ENCODE peak calls at places on chromosomes 11 and 22, in six cellular contexts. A is CD4-positive, alpha-beta T cell; Z is cardiac muscle cell; S is neural crest cell; N is adrenal gland; J is HFF-Myc. M is an unnamed sample.
A peak's percentile ranks its signal among the peaks of the same experiment; 100 is the strongest.

GRCh38 chr11:10514210-10514609 is 26.8 kb downstream of the RNF141 start:
- DNase-seq in A (no peak), Z (peak; percentile 48), S (no peak), N (no peak), J (no peak), M (no peak)

GRCh38 chr11:125412177-125412496 is 83.9 kb downstream of the FEZ1 start:
- DNase-seq in A (no peak), Z (no peak), S (no peak), N (no peak), J (no peak), M (no peak)

GRCh38 chr11:64787526-64788320 is 9.4 kb upstream of the SF1 start:
- DNase-seq in A (peak; percentile 56), Z (peak; percentile 65), S (peak; percentile 65), N (peak; percentile 64), J (no peak), M (no peak)

GRCh38 chr11:24588075-24588474 is 91.2 kb downstream of the LUZP2 start:
- DNase-seq in A (no peak), Z (peak; percentile 17), S (no peak), N (no peak), J (no peak), M (no peak)

GRCh38 chr11:130427049-130427388 is 1.4 kb downstream of the ADAMTS8 start:
- DNase-seq in A (no peak), Z (no peak), S (no peak), N (no peak), J (no peak), M (no peak)

GRCh38 chr11:19843106-19843505 is 130.5 kb downstream of the NAV2 start:
- DNase-seq in A (no peak), Z (no peak), S (no peak), N (no peak), J (no peak), M (no peak)

GRCh38 chr11:69007978-69008381 is 5.1 kb downstream of the MRGPRF start:
- DNase-seq in A (no peak), Z (peak; percentile 26), S (no peak), N (no peak), J (no peak), M (peak; percentile 22)

GRCh38 chr11:66188580-66188979 is 79.9 kb upstream of the RAB1B start:
- DNase-seq in A (no peak), Z (peak; percentile 70), S (no peak), N (no peak), J (peak; percentile 19), M (no peak)

GRCh38 chr11:116454020-116454645 is 318.7 kb downstream of the BUD13 start:
- DNase-seq in A (no peak), Z (peak; percentile 51), S (peak; percentile 52), N (peak; percentile 27), J (peak; percentile 3), M (no peak)

GRCh38 chr11:44047931-44048431 is at the start of gene ACCSL:
- DNase-seq in A (no peak), Z (no peak), S (no peak), N (no peak), J (no peak), M (no peak)

GRCh38 chr11:84316866-84317560 is 1030.8 kb upstream of the CCDC90B start:
- DNase-seq in A (no peak), Z (peak; percentile 35), S (no peak), N (peak; percentile 68), J (no peak), M (no peak)

GRCh38 chr11:118003021-118003423 is 16.8 kb downstream of the IL10RA start:
- DNase-seq in A (peak; percentile 38), Z (no peak), S (no peak), N (no peak), J (no peak), M (no peak)

GRCh38 chr22:19765477-19766234 is 5.1 kb downstream of the TBX1 start:
- DNase-seq in A (peak; percentile 10), Z (peak; percentile 29), S (no peak), N (peak; percentile 65), J (no peak), M (no peak)

GRCh38 chr11:330307-330693 is 9.6 kb upstream of the IFITM3 start:
- DNase-seq in A (no peak), Z (no peak), S (no peak), N (no peak), J (no peak), M (no peak)

GRCh38 chr11:96390403-96390830 is 604 bp downstream of the JRKL start:
- DNase-seq in A (no peak), Z (peak; percentile 77), S (no peak), N (peak; percentile 17), J (no peak), M (no peak)

GRCh38 chr11:60863550-60864521 is 3.5 kb upstream of the ZP1 start:
- DNase-seq in A (no peak), Z (peak; percentile 37), S (no peak), N (peak; percentile 2), J (no peak), M (no peak)

GRCh38 chr11:2198621-2199365 is 27.2 kb upstream of the TH start:
- DNase-seq in A (no peak), Z (no peak), S (no peak), N (no peak), J (no peak), M (no peak)

GRCh38 chr22:23745780-23746179 is 5.1 kb downstream of the ZNF70 start:
- DNase-seq in A (no peak), Z (no peak), S (no peak), N (no peak), J (no peak), M (no peak)

GRCh38 chr11:100890779-100891178 is 203.7 kb downstream of the ARHGAP42 start:
- DNase-seq in A (no peak), Z (peak; percentile 91), S (no peak), N (no peak), J (peak; percentile 79), M (no peak)

GRCh38 chr11:120306519-120307242 is 18.4 kb upstream of the TLCD5 start:
- DNase-seq in A (no peak), Z (peak; percentile 85), S (no peak), N (peak; percentile 69), J (peak; percentile 66), M (no peak)

GRCh38 chr11:18534230-18534629 is 7.5 kb upstream of the TSG101 start:
- DNase-seq in A (no peak), Z (no peak), S (no peak), N (no peak), J (no peak), M (no peak)

GRCh38 chr11:65448074-65448417 is 25.4 kb downstream of the NEAT1 start:
- DNase-seq in A (no peak), Z (peak; percentile 55), S (no peak), N (no peak), J (no peak), M (peak; percentile 50)

GRCh38 chr11:134376150-134376921 is 35.7 kb downstream of the B3GAT1 start:
- DNase-seq in A (no peak), Z (no peak), S (no peak), N (no peak), J (no peak), M (peak; percentile 16)

DNA sequence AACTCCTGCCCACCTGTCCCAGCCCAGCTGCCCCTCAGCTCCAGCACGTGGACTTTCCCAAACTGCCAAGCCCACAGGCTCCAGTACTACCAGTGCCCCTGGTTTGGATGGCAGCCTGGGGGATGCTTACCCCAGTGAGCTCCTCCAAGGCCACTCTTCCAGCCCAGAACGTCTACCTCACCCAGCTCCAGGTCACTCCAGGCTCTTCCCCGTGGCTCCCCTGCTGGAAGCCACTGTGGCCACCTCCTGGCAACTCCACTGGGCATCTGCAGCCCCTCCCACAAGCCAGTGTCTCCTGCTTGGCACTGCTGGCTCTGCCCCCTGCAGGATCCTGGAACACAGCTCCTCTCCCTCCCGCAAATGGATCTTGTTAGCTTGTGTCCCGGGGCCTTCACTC is 29.3 kb downstream of the LMO1 start:
- DNase-seq in A (no peak), Z (no peak), S (no peak), N (no peak), J (no peak), M (no peak)
- TF ChIP-seq CTCF in A (no peak), Z (no peak), S (no peak), N (no peak), J (no peak), M (no peak)

GRCh38 chr11:128021304-128022006 is 565.9 kb downstream of the ETS1 start:
- DNase-seq in A (no peak), Z (peak; percentile 48), S (no peak), N (no peak), J (no peak), M (no peak)
- TF ChIP-seq CTCF in A (no peak), Z (peak; percentile 62), S (peak; percentile 64), N (no peak), J (peak; percentile 54), M (no peak)

GRCh38 chr22:43776081-43776670 is 35.9 kb downstream of the EFCAB6 start:
- DNase-seq in A (no peak), Z (no peak), S (no peak), N (no peak), J (no peak), M (no peak)

GRCh38 chr22:43782448-43782847 is 29.7 kb downstream of the EFCAB6 start:
- DNase-seq in A (no peak), Z (peak; percentile 8), S (no peak), N (no peak), J (no peak), M (no peak)

GRCh38 chr22:43774318-43774717 is 37.8 kb downstream of the EFCAB6 start:
- DNase-seq in A (no peak), Z (no peak), S (no peak), N (no peak), J (no peak), M (no peak)

DNA sequence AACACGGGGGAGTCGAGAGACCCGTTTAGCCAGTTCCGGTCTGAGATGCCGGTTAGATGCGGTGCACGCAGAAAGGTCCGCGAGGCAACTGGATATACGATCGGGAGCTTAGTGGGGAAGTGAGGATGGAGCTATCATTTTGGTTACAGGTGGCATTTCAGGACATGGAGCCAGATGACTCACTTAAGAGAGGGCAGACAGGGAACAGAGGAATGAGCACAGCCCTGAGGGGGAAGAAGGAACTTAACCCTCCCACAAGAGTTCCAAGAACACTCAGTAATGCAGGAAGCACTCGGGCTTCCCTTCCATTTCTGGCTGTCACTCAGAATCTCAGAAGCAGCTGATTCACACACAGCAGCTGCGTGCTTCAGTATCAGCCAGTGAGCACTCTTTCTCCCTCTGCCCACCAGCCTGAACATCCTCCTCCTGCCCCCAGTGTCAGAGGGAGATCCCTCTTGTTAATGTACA is 34.9 kb downstream of the EFCAB6 start:
- DNase-seq in A (no peak), Z (peak; percentile 76), S (no peak), N (no peak), J (peak; percentile 20), M (no peak)
- TF ChIP-seq CTCF in A (no peak), Z (no peak), S (no peak), N (no peak), J (no peak), M (no peak)

DNA sequence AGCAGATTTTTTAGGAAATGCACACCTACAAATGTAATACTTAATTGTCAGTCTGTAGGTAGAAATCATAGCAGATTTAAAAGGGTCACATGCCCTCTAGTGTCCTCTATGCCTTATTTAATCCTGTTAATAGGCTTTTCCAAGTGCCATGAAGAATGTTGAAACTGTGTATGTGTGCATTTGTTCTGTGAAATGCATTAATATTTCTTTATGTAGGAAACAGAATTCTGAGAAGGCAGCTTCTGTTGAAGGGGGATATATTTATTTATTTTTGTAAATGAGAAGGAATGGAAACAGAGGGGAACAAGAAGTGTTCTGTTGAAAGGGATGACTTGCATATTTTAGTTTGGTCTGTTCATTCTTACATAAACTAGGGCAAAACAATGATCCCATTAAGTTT is 51.0 kb downstream of the SVIP start:
- DNase-seq in A (no peak), Z (no peak), S (no peak), N (no peak), J (no peak), M (no peak)
- TF ChIP-seq CTCF in A (no peak), Z (no peak), S (peak; percentile 34), N (no peak), J (no peak), M (no peak)

GRCh38 chr22:33659423-33659822 is 260.9 kb downstream of the LARGE1 start:
- DNase-seq in A (no peak), Z (peak; percentile 9), S (no peak), N (peak; percentile 15), J (no peak), M (no peak)
- TF ChIP-seq CTCF in A (no peak), Z (no peak), S (no peak), N (no peak), J (no peak), M (no peak)